ENCODE peak calls at places on chromosomes 1 and 21, in ten cellular contexts. F is pancreas; O is HuH-7; G is tibial nerve; K is nucleus accumbens; D is activated CD4-positive, alpha-beta T cell treated with anti-CD3 and anti-CD28 coated beads, Interleukin-2, amount 10 ng/mL, durations not matched to agents 7 days and 5 days; T is OCI-LY7; A is NCI-H1694; L is dermis blood vessel endothelial cell; E is NCI-H2029. Q is an unnamed sample.

GRCh38 chr1:202293620-202294019 is 48.1 kb downstream of the UBE2T start:
- DNase-seq in K (no peak), E (no peak), O (no peak), D (no peak), F (no peak), L (no peak), T (no peak), G (no peak), A (no peak), Q (no peak)

GRCh38 chr1:9101510-9102146 is 27.3 kb downstream of the GPR157 start:
- DNase-seq in K (no peak), O (peak), L (peak), D (peak), E (no peak), F (no peak), T (peak), G (no peak), A (peak), Q (peak)

GRCh38 chr1:225934711-225935110 is 6.3 kb downstream of the LEFTY2 start:
- DNase-seq in E (no peak), T (no peak), F (no peak), A (no peak), O (no peak), L (no peak), D (no peak), G (no peak), K (no peak), Q (peak)

GRCh38 chr1:155909894-155910293 is 1.3 kb downstream of the RIT1 start:
- DNase-seq in G (no peak), A (no peak), K (no peak), T (peak), L (peak), F (peak), E (no peak), O (no peak), D (no peak), Q (peak)

GRCh38 chr1:62234709-62235108 is 40.1 kb downstream of the L1TD1 start:
- DNase-seq in L (no peak), F (no peak), D (no peak), E (no peak), G (no peak), T (no peak), K (no peak), A (no peak), O (no peak), Q (no peak)

GRCh38 chr1:228004331-228004871 is 2.4 kb upstream of the WNT3A start:
- DNase-seq in E (no peak), K (no peak), D (no peak), F (no peak), O (peak), A (no peak), G (no peak), T (peak), L (peak), Q (no peak)

GRCh38 chr21:17279663-17280062 is 233.2 kb upstream of the CXADR start:
- DNase-seq in L (no peak), A (no peak), O (no peak), D (no peak), E (no peak), G (no peak), K (no peak), T (no peak), F (no peak), Q (no peak)

GRCh38 chr1:151920147-151920546 is 10.8 kb upstream of the THEM4 start:
- DNase-seq in G (no peak), E (no peak), F (no peak), K (no peak), L (no peak), O (no peak), A (no peak), D (no peak), T (peak), Q (no peak)

GRCh38 chr1:50266509-50266908 is 156.7 kb downstream of the DMRTA2 start:
- DNase-seq in G (no peak), D (no peak), T (no peak), F (no peak), A (peak), O (no peak), K (no peak), L (no peak), E (no peak), Q (no peak)

GRCh38 chr1:173997796-173998195 is 24.4 kb downstream of the RC3H1 start:
- DNase-seq in L (no peak), O (no peak), T (no peak), K (no peak), D (no peak), A (no peak), F (no peak), G (no peak), E (no peak), Q (peak)

GRCh38 chr21:45427331-45428271 is 22.6 kb downstream of the COL18A1 start:
- DNase-seq in D (no peak), O (no peak), E (no peak), G (no peak), A (no peak), L (peak), F (peak), T (no peak), K (no peak), Q (peak)

GRCh38 chr1:192382758-192383157 is 66.0 kb downstream of the RGS21 start:
- DNase-seq in A (no peak), E (no peak), K (no peak), G (no peak), L (no peak), O (no peak), F (no peak), T (peak), D (no peak), Q (no peak)

GRCh38 chr1:200090252-200091159 is 63.0 kb downstream of the NR5A2 start:
- DNase-seq in D (no peak), T (peak), L (peak), A (no peak), K (no peak), F (no peak), E (no peak), G (no peak), O (no peak), Q (peak)

GRCh38 chr1:92538413-92539061 is 51.8 kb upstream of the GFI1 start:
- DNase-seq in O (no peak), D (peak), E (no peak), K (no peak), A (no peak), T (no peak), L (peak), F (no peak), G (no peak), Q (peak)

GRCh38 chr1:63423649-63424048 is 56.2 kb downstream of the ALG6 start:
- DNase-seq in G (no peak), K (no peak), O (no peak), F (no peak), D (no peak), L (no peak), A (no peak), E (no peak), T (no peak), Q (no peak)

GRCh38 chr21:35206141-35207125 is 157.3 kb upstream of the RUNX1 start:
- DNase-seq in A (no peak), O (no peak), T (peak), G (no peak), K (no peak), F (peak), D (no peak), L (no peak), E (peak), Q (peak)

GRCh38 chr1:45512641-45513054 is 9.0 kb downstream of the PRDX1 start:
- DNase-seq in E (peak), G (peak), L (peak), A (peak), K (no peak), O (peak), F (peak), D (peak), T (peak), Q (peak)

GRCh38 chr1:226679853-226680516 is 59.1 kb downstream of the ITPKB start:
- DNase-seq in G (peak), K (peak), A (no peak), D (peak), L (peak), T (peak), F (peak), E (no peak), O (no peak), Q (peak)

Q was measured in IMR-90.